ENCODE peak calls at places on chromosomes 3 and 15, in six cellular contexts. T, X, S, G, I and J are unnamed samples.

GRCh38 chr3:135014575-135014974 is 219.5 kb downstream of the EPHB1 start:
- DNase-seq in T (no peak), X (no peak), S (no peak), G (no peak), I (no peak), J (no peak)

GRCh38 chr3:195183071-195183776 is 87.7 kb downstream of the XXYLT1 start:
- DNase-seq in T (no peak), X (no peak), S (no peak), G (no peak), I (no peak), J (no peak)

GRCh38 chr15:62881056-62881455 is 161.5 kb upstream of the TPM1 start:
- DNase-seq in T (no peak), X (no peak), S (no peak), G (no peak), I (peak; percentile 24), J (no peak)

GRCh38 chr3:48661501-48662139 is 1.1 kb downstream of the CELSR3 start:
- DNase-seq in T (peak; percentile 74), X (peak; percentile 72), S (peak; percentile 69), G (no peak), I (peak; percentile 46), J (peak; percentile 65)

GRCh38 chr15:100940785-100941379 is 21.7 kb downstream of the LRRK1 start:
- DNase-seq in T (no peak), X (no peak), S (no peak), G (no peak), I (no peak), J (no peak)

GRCh38 chr3:117557469-117557868 is 847.9 kb downstream of the TUSC7 start:
- DNase-seq in T (no peak), X (no peak), S (no peak), G (no peak), I (no peak), J (no peak)

GRCh38 chr3:187973977-187974856 is 179.7 kb upstream of the LPP start:
- DNase-seq in T (no peak), X (no peak), S (no peak), G (no peak), I (no peak), J (no peak)

GRCh38 chr3:102290241-102290640 is 144.6 kb upstream of the ZPLD1 start:
- DNase-seq in T (no peak), X (no peak), S (no peak), G (no peak), I (no peak), J (no peak)

GRCh38 chr15:28873585-28874139 is 12.1 kb upstream of the APBA2 start:
- DNase-seq in T (no peak), X (no peak), S (peak; percentile 19), G (no peak), I (no peak), J (no peak)

GRCh38 chr3:134445095-134445494 is 40.7 kb downstream of the ANAPC13 start:
- DNase-seq in T (no peak), X (no peak), S (no peak), G (no peak), I (no peak), J (no peak)

GRCh38 chr3:152113992-152114651 is 154.6 kb upstream of the MBNL1 start:
- DNase-seq in T (no peak), X (no peak), S (no peak), G (no peak), I (no peak), J (no peak)

GRCh38 chr15:58179741-58180381 is 41.7 kb downstream of the AQP9 start:
- DNase-seq in T (no peak), X (no peak), S (no peak), G (no peak), I (no peak), J (no peak)

GRCh38 chr15:48494646-48495045 is 150.9 kb downstream of the FBN1 start:
- DNase-seq in T (no peak), X (no peak), S (no peak), G (no peak), I (no peak), J (no peak)

GRCh38 chr3:46092704-46093085 is 65.4 kb upstream of the XCR1 start:
- DNase-seq in T (no peak), X (no peak), S (no peak), G (no peak), I (no peak), J (no peak)
- H3K4me1 ChIP-seq in T (no peaks in the 10 kb centered on the region), X (no peaks in the 10 kb centered on the region), S (peaks cover 14% of the 10 kb centered on the region), G (no peaks in the 10 kb centered on the region), I (peaks cover 12% of the 10 kb centered on the region), J (no peaks in the 10 kb centered on the region)

GRCh38 chr15:77819271-77819806 is 186.6 kb upstream of the LINGO1 start:
- DNase-seq in T (no peak), X (no peak), S (no peak), G (no peak), I (no peak), J (no peak)
- H3K4me3 ChIP-seq in T (peak overlapping the region; percentile 51), X (peak overlapping the region; percentile 29), S (no peak overlapping the region), G (no peak overlapping the region), I (peak overlapping the region; percentile 28), J (no peak overlapping the region)

GRCh38 chr3:153626158-153626557 is 464.1 kb downstream of the RAP2B start:
- DNase-seq in T (no peak), X (no peak), S (no peak), G (no peak), I (no peak), J (no peak)

GRCh38 chr3:153628591-153628990 is 466.6 kb downstream of the RAP2B start:
- DNase-seq in T (no peak), X (no peak), S (no peak), G (no peak), I (no peak), J (no peak)

GRCh38 chr3:153633407-153633806 is 471.4 kb downstream of the RAP2B start:
- DNase-seq in T (no peak), X (no peak), S (no peak), G (no peak), I (no peak), J (no peak)

GRCh38 chr3:153634683-153635082 is 472.7 kb downstream of the RAP2B start:
- DNase-seq in T (no peak), X (no peak), S (no peak), G (no peak), I (no peak), J (no peak)

DNA sequence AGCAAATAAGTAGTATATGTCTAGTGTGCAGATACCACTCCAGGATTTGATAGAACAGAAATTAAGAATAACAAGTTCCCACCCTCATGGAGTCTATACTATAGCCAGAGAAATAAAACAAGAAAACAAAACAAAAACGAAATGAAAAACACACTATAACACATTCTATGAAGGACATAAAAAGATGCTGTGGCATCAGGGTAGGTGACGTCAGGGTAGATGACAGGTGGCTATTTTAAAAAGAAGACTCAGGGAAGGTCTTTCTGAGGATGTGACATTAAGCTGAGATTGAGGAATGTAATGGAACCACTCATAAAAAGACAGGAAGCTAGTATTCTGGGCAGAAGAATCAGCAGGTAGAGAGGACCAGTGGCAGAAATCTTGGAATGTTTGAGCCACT is 469.6 kb downstream of the RAP2B start:
- DNase-seq in T (no peak), X (no peak), S (no peak), G (no peak), I (no peak), J (no peak)
- H3K4me1 ChIP-seq in T (no peaks in the 10 kb centered on the region), X (no peaks in the 10 kb centered on the region), S (peaks cover 9% of the 10 kb centered on the region), G (no peaks in the 10 kb centered on the region), I (no peaks in the 10 kb centered on the region), J (no peaks in the 10 kb centered on the region)

GRCh38 chr3:172043766-172044165 is 4.4 kb downstream of the FNDC3B start:
- DNase-seq in T (no peak), X (no peak), S (no peak), G (no peak), I (no peak), J (no peak)

GRCh38 chr3:172043233-172043632 is 3.9 kb downstream of the FNDC3B start:
- DNase-seq in T (no peak), X (no peak), S (no peak), G (no peak), I (no peak), J (no peak)

GRCh38 chr3:172040078-172040975 is 949 bp downstream of the FNDC3B start:
- DNase-seq in T (peak; percentile 87), X (peak; percentile 88), S (peak; percentile 14), G (peak; percentile 91), I (peak; percentile 83), J (peak; percentile 86)

GRCh38 chr3:172040976-172041963 is 1.9 kb downstream of the FNDC3B start:
- DNase-seq in T (peak; percentile 33), X (peak; percentile 20), S (no peak), G (no peak), I (no peak), J (peak; percentile 36)

DNA sequence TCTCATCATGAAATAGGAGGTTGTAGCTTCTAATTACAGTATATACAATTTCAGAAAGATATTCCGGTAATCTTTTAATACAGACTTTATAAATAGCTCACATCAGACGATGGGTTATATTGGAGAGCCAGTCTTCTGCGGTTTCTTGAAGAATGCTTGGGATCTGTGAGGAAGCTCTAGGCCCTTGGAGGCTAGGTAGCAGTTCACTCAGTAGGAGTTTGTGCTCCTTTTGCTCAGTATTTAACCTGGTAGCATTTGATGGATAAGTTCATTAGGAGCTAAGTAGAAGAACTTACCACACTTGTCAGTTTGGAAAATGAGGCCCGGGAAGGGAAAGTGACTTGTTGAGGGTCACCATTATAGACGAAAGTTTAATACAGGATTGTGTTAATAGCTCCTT is 2.8 kb downstream of the FNDC3B start:
- DNase-seq in T (no peak), X (no peak), S (no peak), G (no peak), I (no peak), J (no peak)
- H3K4me3 ChIP-seq in T (peak overlapping the region; percentile 76), X (peak overlapping the region; percentile 93), S (no peak overlapping the region), G (peak overlapping the region; percentile 95), I (no peak overlapping the region), J (peak overlapping the region; percentile 93)

DNA sequence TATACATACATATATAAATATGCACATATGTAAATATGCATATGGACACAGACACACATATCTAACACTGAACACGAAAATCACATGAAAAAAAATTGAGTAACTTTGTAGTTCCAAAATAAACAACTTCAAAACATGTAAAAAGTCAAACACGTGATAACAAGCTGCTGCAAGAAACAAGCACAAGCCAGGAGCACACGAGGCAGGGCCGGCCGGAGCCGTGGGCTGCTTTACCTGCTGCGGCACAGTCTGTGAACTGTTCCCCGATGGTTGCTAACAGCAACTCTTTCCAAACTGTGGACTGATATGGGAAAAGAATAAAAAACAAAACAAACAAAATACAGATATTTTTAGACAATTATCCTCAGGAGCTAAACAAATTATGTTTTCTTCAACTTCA is 31.6 kb downstream of the EIF4E3 start:
- DNase-seq in T (no peak), X (no peak), S (no peak), G (no peak), I (no peak), J (no peak)
- H3K4me1 ChIP-seq in T (peaks cover 25% of the 10 kb centered on the region), X (peaks cover 8% of the 10 kb centered on the region), S (no peaks in the 10 kb centered on the region), G (no peaks in the 10 kb centered on the region), I (peaks cover 27% of the 10 kb centered on the region), J (no peaks in the 10 kb centered on the region)

GRCh38 chr3:172601066-172601832 is 78.0 kb upstream of the TNFSF10 start:
- DNase-seq in T (no peak), X (no peak), S (no peak), G (no peak), I (peak; percentile 38), J (no peak)
- H3K4me3 ChIP-seq in T (no peak overlapping the region), X (no peak overlapping the region), S (no peak overlapping the region), G (no peak overlapping the region), I (no peak overlapping the region), J (no peak overlapping the region)